ENCODE peak calls at places on chromosome 2, in nine cellular contexts. L is fibroblast of mammary gland, U is colonic mucosa, E is brain microvascular endothelial cell, Z is cardiac fibroblast, H is progenitor cell of endocrine pancreas, W is mesothelial cell of epicardium, K is GM13977, O is BE2C. Y is an unnamed sample.

GRCh38 chr2:127197475-127198385 is 22.4 kb downstream of the CYP27C1 start:
- DNase-seq in L (peak), U (peak), E (peak), Z (peak), H (peak), W (peak), K (peak), O (peak), Y (no peak)

GRCh38 chr2:177174456-177174855 is 38.1 kb upstream of the HNRNPA3 start:
- DNase-seq in L (no peak), U (no peak), E (no peak), Z (peak), H (no peak), W (no peak), K (no peak), O (no peak), Y (no peak)

GRCh38 chr2:28521663-28522062 is 25.8 kb downstream of the PLB1 start:
- DNase-seq in L (no peak), U (no peak), E (no peak), Z (no peak), H (no peak), W (no peak), K (no peak), O (no peak), Y (no peak)

GRCh38 chr2:2846379-2847130 is 515.5 kb upstream of the MYT1L start:
- DNase-seq in L (no peak), U (no peak), E (no peak), Z (no peak), H (no peak), W (peak), K (no peak), O (peak), Y (no peak)

GRCh38 chr2:100272848-100273329 is 49.4 kb downstream of the LONRF2 start:
- DNase-seq in L (peak), U (no peak), E (no peak), Z (peak), H (no peak), W (no peak), K (no peak), O (peak), Y (no peak)

GRCh38 chr2:200159366-200159720 is 147.2 kb upstream of the SPATS2L start:
- DNase-seq in L (no peak), U (no peak), E (no peak), Z (no peak), H (no peak), W (no peak), K (no peak), O (no peak), Y (no peak)

GRCh38 chr2:42195559-42195958 is 26.4 kb downstream of the EML4 start:
- DNase-seq in L (peak), U (no peak), E (no peak), Z (peak), H (no peak), W (no peak), K (no peak), O (no peak), Y (no peak)

GRCh38 chr2:121884515-121884915 is 129.1 kb downstream of the TSN start:
- DNase-seq in L (no peak), U (no peak), E (no peak), Z (peak), H (no peak), W (no peak), K (no peak), O (no peak), Y (no peak)

GRCh38 chr2:160394153-160394552 is 99.5 kb downstream of the RBMS1 start:
- DNase-seq in L (no peak), U (no peak), E (no peak), Z (no peak), H (no peak), W (no peak), K (peak), O (no peak), Y (no peak)

GRCh38 chr2:119112230-119112629 is 46.3 kb downstream of the C1QL2 start:
- DNase-seq in L (no peak), U (no peak), E (no peak), Z (no peak), H (no peak), W (no peak), K (no peak), O (no peak), Y (no peak)

GRCh38 chr2:176398783-176399182 is 129.5 kb downstream of the MTX2 start:
- DNase-seq in L (peak), U (no peak), E (peak), Z (no peak), H (no peak), W (no peak), K (no peak), O (no peak), Y (no peak)

GRCh38 chr2:27445615-27446014 is 3.4 kb downstream of the KRTCAP3 start:
- DNase-seq in L (no peak), U (peak), E (no peak), Z (no peak), H (no peak), W (no peak), K (no peak), O (no peak), Y (no peak)

GRCh38 chr2:20557635-20558034 is 93.3 kb downstream of the HS1BP3 start:
- DNase-seq in L (no peak), U (no peak), E (no peak), Z (no peak), H (no peak), W (no peak), K (no peak), O (no peak), Y (no peak)

GRCh38 chr2:127037456-127037855 is 69.5 kb downstream of the BIN1 start:
- DNase-seq in L (peak), U (no peak), E (no peak), Z (no peak), H (no peak), W (no peak), K (no peak), O (no peak), Y (no peak)

GRCh38 chr2:217440000-217440399 is 562.8 kb downstream of the TNS1 start:
- DNase-seq in L (no peak), U (no peak), E (no peak), Z (no peak), H (no peak), W (no peak), K (peak), O (no peak), Y (no peak)

GRCh38 chr2:48356701-48357322 is 173.1 kb upstream of the STON1 start:
- DNase-seq in L (no peak), U (no peak), E (peak), Z (peak), H (no peak), W (no peak), K (no peak), O (peak), Y (no peak)

GRCh38 chr2:981759-982158 is 31.1 kb downstream of the SNTG2 start:
- DNase-seq in L (no peak), U (no peak), E (no peak), Z (no peak), H (no peak), W (no peak), K (no peak), O (no peak), Y (no peak)

GRCh38 chr2:28224648-28225471 is 167.8 kb upstream of the FOSL2 start:
- DNase-seq in L (peak), U (peak), E (peak), Z (peak), H (no peak), W (no peak), K (no peak), O (no peak), Y (no peak)

GRCh38 chr2:5977477-5977876 is 285.3 kb downstream of the SOX11 start:
- DNase-seq in L (no peak), U (no peak), E (no peak), Z (no peak), H (no peak), W (no peak), K (no peak), O (no peak), Y (no peak)

GRCh38 chr2:216773072-216773471 is 77.7 kb upstream of the IGFBP5 start:
- DNase-seq in L (no peak), U (no peak), E (no peak), Z (no peak), H (no peak), W (no peak), K (no peak), O (peak), Y (no peak)

GRCh38 chr2:125553768-125554167 is 1102.2 kb upstream of the GYPC start:
- DNase-seq in L (no peak), U (no peak), E (no peak), Z (no peak), H (no peak), W (no peak), K (no peak), O (no peak), Y (no peak)

GRCh38 chr2:8438996-8439395 is 242.9 kb upstream of the ID2 start:
- DNase-seq in L (no peak), U (peak), E (no peak), Z (no peak), H (no peak), W (no peak), K (no peak), O (no peak), Y (no peak)

GRCh38 chr2:23976883-23977282 is 33.0 kb upstream of the MFSD2B start:
- DNase-seq in L (no peak), U (no peak), E (no peak), Z (no peak), H (no peak), W (no peak), K (no peak), O (no peak), Y (no peak)

GRCh38 chr2:83915381-83915780 is 543.7 kb downstream of the SUCLG1 start:
- DNase-seq in L (no peak), U (no peak), E (no peak), Z (no peak), H (no peak), W (no peak), K (no peak), O (no peak), Y (no peak)

GRCh38 chr2:221372156-221372870 is 199.8 kb downstream of the EPHA4 start:
- DNase-seq in L (no peak), U (no peak), E (no peak), Z (no peak), H (no peak), W (no peak), K (no peak), O (no peak), Y (no peak)

GRCh38 chr2:128369126-128369555 is 50.5 kb upstream of the HS6ST1 start:
- DNase-seq in L (peak), U (no peak), E (no peak), Z (no peak), H (no peak), W (peak), K (no peak), O (no peak), Y (no peak)

GRCh38 chr2:133948610-133949290 is 305.1 kb upstream of the MGAT5 start:
- DNase-seq in L (no peak), U (no peak), E (no peak), Z (no peak), H (no peak), W (no peak), K (no peak), O (no peak), Y (no peak)

GRCh38 chr2:7190587-7191320 is 273.5 kb downstream of the RNF144A start:
- DNase-seq in L (peak), U (no peak), E (no peak), Z (no peak), H (no peak), W (no peak), K (no peak), O (no peak), Y (no peak)

GRCh38 chr2:191610749-191611148 is 67.2 kb upstream of the NABP1 start:
- DNase-seq in L (peak), U (no peak), E (no peak), Z (no peak), H (no peak), W (no peak), K (no peak), O (no peak), Y (no peak)

GRCh38 chr2:23199115-23199918 is 185.7 kb upstream of the KLHL29 start:
- DNase-seq in L (peak), U (no peak), E (peak), Z (peak), H (no peak), W (no peak), K (peak), O (peak), Y (no peak)

DNA sequence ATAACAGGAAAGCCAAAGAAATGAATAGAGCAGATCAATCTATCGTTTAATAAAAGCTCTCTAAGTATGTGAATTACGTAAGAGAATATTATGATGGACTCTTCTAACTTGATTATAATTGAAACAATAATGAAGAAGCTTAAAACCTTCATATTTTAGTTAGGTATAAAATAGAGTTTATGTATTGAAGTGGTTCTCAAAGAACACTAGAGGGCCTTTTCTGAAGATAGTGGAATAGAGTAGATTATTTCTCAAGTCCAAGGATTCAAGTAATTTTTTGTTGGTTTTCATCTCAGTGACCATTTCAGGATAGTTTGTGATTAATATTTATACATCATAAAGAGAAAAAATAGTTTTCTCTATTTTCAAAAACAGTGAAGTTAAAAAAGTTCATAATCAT is 97.7 kb downstream of the NBEAL1 start:
- DNase-seq in L (no peak), U (no peak), E (no peak), Z (no peak), H (no peak), W (no peak), K (no peak), O (no peak), Y (no peak)
- TF ChIP-seq CTCF in L (no peak), U (no peak), E (no peak), Z (no peak), H (no peak), W (no peak), K (no peak), O (no peak), Y (no peak)

GRCh38 chr2:33505966-33506365 is 29.5 kb downstream of the RASGRP3 start:
- DNase-seq in L (no peak), U (no peak), E (no peak), Z (no peak), H (no peak), W (no peak), K (no peak), O (no peak), Y (no peak)
- TF ChIP-seq CTCF in L (no peak), U (no peak), E (no peak), Z (no peak), H (no peak), W (no peak), K (no peak), O (no peak), Y (no peak)

GRCh38 chr2:145546091-145546490 is 1026.2 kb upstream of the ZEB2 start:
- DNase-seq in L (peak), U (no peak), E (peak), Z (peak), H (no peak), W (no peak), K (no peak), O (no peak), Y (no peak)
- TF ChIP-seq CTCF in L (peak), U (no peak), E (peak), Z (peak), H (no peak), W (no peak), K (no peak), O (no peak), Y (no peak)

GRCh38 chr2:65252640-65253039 is 25.0 kb downstream of the ACTR2 start:
- DNase-seq in L (no peak), U (no peak), E (no peak), Z (no peak), H (no peak), W (no peak), K (no peak), O (no peak), Y (no peak)

GRCh38 chr2:65261676-65262075 is 34.0 kb downstream of the ACTR2 start:
- DNase-seq in L (no peak), U (no peak), E (no peak), Z (no peak), H (no peak), W (no peak), K (no peak), O (no peak), Y (no peak)

GRCh38 chr2:65256088-65256487 is 28.5 kb downstream of the ACTR2 start:
- DNase-seq in L (no peak), U (no peak), E (no peak), Z (no peak), H (no peak), W (no peak), K (no peak), O (no peak), Y (no peak)
- TF ChIP-seq CTCF in L (peak), U (no peak), E (no peak), Z (no peak), H (peak), W (no peak), K (peak), O (no peak), Y (no peak)

DNA sequence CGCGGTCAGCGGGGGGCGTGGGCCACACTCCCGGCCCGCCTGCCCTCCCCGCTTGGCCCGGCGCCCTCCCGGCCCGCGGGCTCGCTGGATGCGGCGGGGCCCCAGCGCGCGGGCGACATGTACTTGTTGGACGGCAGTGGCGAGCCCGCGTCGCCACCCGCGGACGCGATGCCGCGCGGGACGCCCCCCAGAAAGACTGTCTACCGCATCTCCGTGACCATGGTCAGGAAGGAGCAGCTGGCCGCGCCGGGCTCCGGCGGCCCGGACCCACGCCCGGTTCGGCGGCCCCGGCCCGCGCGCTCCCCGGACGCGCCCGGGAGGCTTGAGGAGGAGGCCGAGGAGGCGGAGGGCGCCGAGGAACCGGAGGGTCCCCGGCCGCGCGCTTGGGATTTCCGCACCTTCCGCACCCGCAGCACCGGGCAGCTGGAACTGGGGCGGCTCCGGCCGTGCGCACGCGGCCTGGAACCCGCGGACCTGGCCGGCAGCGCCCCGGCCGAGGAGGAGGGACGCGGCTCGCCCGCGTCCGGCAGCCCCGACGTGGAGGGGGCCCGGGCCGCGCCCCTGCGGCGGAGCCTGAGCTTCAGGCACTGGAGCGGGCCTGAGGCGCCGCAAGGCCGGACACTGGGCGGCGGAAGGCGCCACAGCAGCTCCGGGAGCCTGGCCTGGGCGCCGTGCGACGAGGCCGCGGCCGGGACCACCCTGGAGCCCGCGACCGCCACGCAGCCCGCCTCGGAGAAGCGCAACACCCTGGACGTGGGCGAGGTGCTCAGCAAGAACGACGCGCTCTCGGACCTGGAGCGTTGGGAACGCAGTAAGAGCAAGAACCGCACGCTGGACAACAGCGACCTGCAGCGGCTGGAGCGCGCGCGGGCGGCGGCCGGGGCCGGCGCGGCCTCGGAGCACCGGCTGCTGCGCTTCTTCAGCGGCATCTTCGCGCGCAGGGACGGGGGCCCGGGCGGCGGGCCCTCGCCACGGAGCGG is 176.4 kb downstream of the AGAP1 start:
- DNase-seq in L (peak), U (peak), E (peak), Z (peak), H (peak), W (peak), K (no peak), O (peak), Y (no peak)
- TF ChIP-seq CTCF in L (peak), U (peak), E (peak), Z (peak), H (peak), W (no peak), K (no peak), O (peak), Y (no peak)

GRCh38 chr2:190598621-190599020 is 50.3 kb upstream of the NAB1 start:
- DNase-seq in L (no peak), U (no peak), E (no peak), Z (no peak), H (no peak), W (no peak), K (no peak), O (no peak), Y (no peak)
- TF ChIP-seq CTCF in L (no peak), U (no peak), E (no peak), Z (no peak), H (no peak), W (no peak), K (no peak), O (no peak), Y (no peak)

GRCh38 chr2:236501531-236501930 is 68.1 kb upstream of the ACKR3 start:
- DNase-seq in L (no peak), U (no peak), E (no peak), Z (no peak), H (no peak), W (no peak), K (no peak), O (no peak), Y (no peak)
- TF ChIP-seq CTCF in L (no peak), U (no peak), E (no peak), Z (no peak), H (no peak), W (no peak), K (no peak), O (no peak), Y (no peak)

DNA sequence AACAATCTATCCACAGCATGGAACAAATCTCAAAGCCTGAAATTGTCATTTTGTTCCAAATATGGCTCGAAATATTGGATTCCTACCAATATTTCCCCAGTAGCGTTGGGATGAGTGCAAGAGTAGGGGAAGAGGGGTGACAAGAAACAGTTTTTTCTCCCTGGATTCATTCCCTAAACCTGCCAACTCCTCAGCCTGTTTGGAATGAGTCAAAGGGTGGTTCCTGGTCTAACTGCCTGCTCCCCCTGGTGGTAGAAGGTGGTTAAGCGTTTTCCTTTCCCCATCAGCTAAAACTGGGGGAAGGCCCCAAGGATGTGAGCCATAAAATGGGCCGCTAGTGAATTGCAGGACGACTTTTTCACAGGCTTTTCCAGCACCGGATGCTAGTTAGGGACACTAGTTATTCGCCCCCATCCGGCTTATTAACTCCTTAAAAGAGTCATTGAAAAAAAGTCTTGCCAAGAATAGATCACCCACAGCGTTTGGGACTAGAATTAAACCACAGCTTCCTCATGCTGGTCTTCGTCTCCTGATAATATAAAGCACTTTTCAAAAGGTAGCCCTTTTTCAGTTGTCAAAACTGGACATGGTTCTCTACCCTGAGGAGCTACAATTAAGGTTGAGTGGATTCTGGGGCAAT is 72.5 kb downstream of the DHRS9 start:
- DNase-seq in L (peak), U (peak), E (peak), Z (peak), H (peak), W (peak), K (peak), O (peak), Y (no peak)
- TF ChIP-seq CTCF in L (peak), U (peak), E (peak), Z (peak), H (peak), W (peak), K (peak), O (peak), Y (peak)

GRCh38 chr2:62941413-62941812 is 109.2 kb upstream of the OTX1 start:
- DNase-seq in L (no peak), U (no peak), E (no peak), Z (no peak), H (no peak), W (no peak), K (no peak), O (no peak), Y (no peak)
- TF ChIP-seq CTCF in L (no peak), U (no peak), E (no peak), Z (no peak), H (no peak), W (no peak), K (no peak), O (no peak), Y (no peak)

GRCh38 chr2:238139141-238139840 is 823 bp downstream of the KLHL30 start:
- DNase-seq in L (no peak), U (no peak), E (no peak), Z (no peak), H (no peak), W (no peak), K (peak), O (no peak), Y (no peak)
- TF ChIP-seq CTCF in L (peak), U (peak), E (peak), Z (peak), H (peak), W (peak), K (peak), O (peak), Y (no peak)

Y was measured in activated B cell treated with CpG ODN at 0.5 μM for 24 hours.